ENCODE peak calls at places on chromosomes 1 and 21, in five cellular contexts. One of them, this sample, is unnamed.

GRCh38 chr1:230618537-230618936 is 23.7 kb upstream of the COG2 start:
- DNase-seq in HL-60: peak
- DNase-seq in iris pigment epithelial cell: no peak
- DNase-seq in pons: no peak
- DNase-seq in NT2/D1: no peak
- DNase-seq in this sample: no peak

GRCh38 chr1:24318238-24318987 is 744 bp upstream of the GRHL3 start:
- DNase-seq in HL-60: no peak
- DNase-seq in pons: peak
- DNase-seq in iris pigment epithelial cell: peak
- DNase-seq in NT2/D1: no peak
- DNase-seq in this sample: no peak

GRCh38 chr1:2528966-2529750 is 905 bp downstream of the HES5 start:
- DNase-seq in pons: no peak
- DNase-seq in iris pigment epithelial cell: no peak
- DNase-seq in NT2/D1: no peak
- DNase-seq in HL-60: peak
- DNase-seq in this sample: no peak

GRCh38 chr1:29975036-29975694 is 738.8 kb downstream of the PTPRU start:
- DNase-seq in iris pigment epithelial cell: peak
- DNase-seq in HL-60: no peak
- DNase-seq in NT2/D1: peak
- DNase-seq in pons: no peak
- DNase-seq in this sample: peak

GRCh38 chr1:54465351-54465811 is 59.2 kb upstream of the SSBP3 start:
- DNase-seq in pons: no peak
- DNase-seq in HL-60: peak
- DNase-seq in iris pigment epithelial cell: no peak
- DNase-seq in NT2/D1: no peak
- DNase-seq in this sample: no peak

GRCh38 chr1:202852163-202852904 is 36.6 kb downstream of the RABIF start:
- DNase-seq in NT2/D1: peak
- DNase-seq in HL-60: peak
- DNase-seq in pons: no peak
- DNase-seq in iris pigment epithelial cell: peak
- DNase-seq in this sample: no peak

GRCh38 chr21:38319781-38320180 is 63.0 kb downstream of the KCNJ15 start:
- DNase-seq in iris pigment epithelial cell: peak
- DNase-seq in HL-60: no peak
- DNase-seq in pons: no peak
- DNase-seq in NT2/D1: no peak
- DNase-seq in this sample: no peak

GRCh38 chr1:53586765-53587164 is 127.6 kb downstream of the DMRTB1 start:
- DNase-seq in iris pigment epithelial cell: no peak
- DNase-seq in pons: no peak
- DNase-seq in HL-60: no peak
- DNase-seq in NT2/D1: no peak
- DNase-seq in this sample: no peak

GRCh38 chr1:228337711-228338520 is 68.7 kb downstream of the TRIM11 start:
- DNase-seq in NT2/D1: no peak
- DNase-seq in HL-60: no peak
- DNase-seq in iris pigment epithelial cell: no peak
- DNase-seq in pons: no peak
- DNase-seq in this sample: no peak

GRCh38 chr1:181469829-181470228 is 13.5 kb upstream of the CACNA1E start:
- DNase-seq in pons: no peak
- DNase-seq in NT2/D1: peak
- DNase-seq in iris pigment epithelial cell: peak
- DNase-seq in HL-60: no peak
- DNase-seq in this sample: no peak

GRCh38 chr1:197140123-197140522 is 6.3 kb downstream of the ASPM start:
- DNase-seq in NT2/D1: no peak
- DNase-seq in pons: no peak
- DNase-seq in iris pigment epithelial cell: peak
- DNase-seq in HL-60: no peak
- DNase-seq in this sample: no peak

GRCh38 chr1:204150702-204151561 is 912 bp downstream of the ETNK2 start:
- DNase-seq in pons: no peak
- DNase-seq in NT2/D1: no peak
- DNase-seq in HL-60: no peak
- DNase-seq in iris pigment epithelial cell: no peak
- DNase-seq in this sample: no peak